ENCODE peak calls at places on chromosome 2, in eight cellular contexts. One of them, this sample, is unnamed.

GRCh38 chr2:236830931-236831330 is 254.8 kb upstream of the COPS8 start:
- DNase-seq in GM13976: no peak
- DNase-seq in NCI-H526: no peak
- DNase-seq in naive thymus-derived CD8-positive, alpha-beta T cell: no peak
- DNase-seq in NCI-H1048: no peak
- DNase-seq in cardiac fibroblast: no peak
- DNase-seq in fibroblast of lung: no peak
- DNase-seq in skeletal muscle cell: no peak
- DNase-seq in this sample: no peak

GRCh38 chr2:157838442-157839161 is 37.5 kb downstream of the ACVR1 start:
- DNase-seq in GM13976: no peak
- DNase-seq in NCI-H526: peak; percentile 14
- DNase-seq in naive thymus-derived CD8-positive, alpha-beta T cell: no peak
- DNase-seq in NCI-H1048: no peak
- DNase-seq in cardiac fibroblast: peak; percentile 78
- DNase-seq in fibroblast of lung: peak; percentile 88
- DNase-seq in skeletal muscle cell: peak; percentile 79
- DNase-seq in this sample: no peak

GRCh38 chr2:29372185-29372584 is 257.0 kb downstream of the CLIP4 start:
- DNase-seq in GM13976: no peak
- DNase-seq in NCI-H526: no peak
- DNase-seq in naive thymus-derived CD8-positive, alpha-beta T cell: no peak
- DNase-seq in NCI-H1048: no peak
- DNase-seq in cardiac fibroblast: peak; percentile 5
- DNase-seq in fibroblast of lung: no peak
- DNase-seq in skeletal muscle cell: no peak
- DNase-seq in this sample: no peak

GRCh38 chr2:30738141-30738911 is 68.9 kb downstream of the CAPN13 start:
- DNase-seq in GM13976: no peak
- DNase-seq in NCI-H526: no peak
- DNase-seq in naive thymus-derived CD8-positive, alpha-beta T cell: no peak
- DNase-seq in NCI-H1048: no peak
- DNase-seq in cardiac fibroblast: no peak
- DNase-seq in fibroblast of lung: no peak
- DNase-seq in skeletal muscle cell: no peak
- DNase-seq in this sample: no peak

GRCh38 chr2:9310390-9310789 is 103.8 kb downstream of the ASAP2 start:
- DNase-seq in GM13976: no peak
- DNase-seq in NCI-H526: no peak
- DNase-seq in naive thymus-derived CD8-positive, alpha-beta T cell: no peak
- DNase-seq in NCI-H1048: no peak
- DNase-seq in cardiac fibroblast: peak; percentile 95
- DNase-seq in fibroblast of lung: peak; percentile 83
- DNase-seq in skeletal muscle cell: peak; percentile 67
- DNase-seq in this sample: peak; percentile 90

GRCh38 chr2:186748354-186748753 is 54.5 kb downstream of the FAM171B start:
- DNase-seq in GM13976: no peak
- DNase-seq in NCI-H526: no peak
- DNase-seq in naive thymus-derived CD8-positive, alpha-beta T cell: no peak
- DNase-seq in NCI-H1048: no peak
- DNase-seq in cardiac fibroblast: no peak
- DNase-seq in fibroblast of lung: no peak
- DNase-seq in skeletal muscle cell: no peak
- DNase-seq in this sample: no peak

GRCh38 chr2:111185496-111186022 is 64.8 kb downstream of the BCL2L11 start:
- DNase-seq in GM13976: no peak
- DNase-seq in NCI-H526: peak; percentile 5
- DNase-seq in naive thymus-derived CD8-positive, alpha-beta T cell: no peak
- DNase-seq in NCI-H1048: no peak
- DNase-seq in cardiac fibroblast: no peak
- DNase-seq in fibroblast of lung: no peak
- DNase-seq in skeletal muscle cell: no peak
- DNase-seq in this sample: no peak

GRCh38 chr2:224918626-224919471 is 123.4 kb downstream of the DOCK10 start:
- DNase-seq in GM13976: no peak
- DNase-seq in NCI-H526: no peak
- DNase-seq in naive thymus-derived CD8-positive, alpha-beta T cell: no peak
- DNase-seq in NCI-H1048: no peak
- DNase-seq in cardiac fibroblast: no peak
- DNase-seq in fibroblast of lung: no peak
- DNase-seq in skeletal muscle cell: no peak
- DNase-seq in this sample: no peak

GRCh38 chr2:3449106-3449505 is 69.6 kb downstream of the TRAPPC12 start:
- DNase-seq in GM13976: no peak
- DNase-seq in NCI-H526: peak; percentile 44
- DNase-seq in naive thymus-derived CD8-positive, alpha-beta T cell: no peak
- DNase-seq in NCI-H1048: peak; percentile 11
- DNase-seq in cardiac fibroblast: no peak
- DNase-seq in fibroblast of lung: peak; percentile 65
- DNase-seq in skeletal muscle cell: no peak
- DNase-seq in this sample: no peak

GRCh38 chr2:234467289-234467688 is 29.6 kb downstream of the ARL4C start:
- DNase-seq in GM13976: no peak
- DNase-seq in NCI-H526: no peak
- DNase-seq in naive thymus-derived CD8-positive, alpha-beta T cell: no peak
- DNase-seq in NCI-H1048: no peak
- DNase-seq in cardiac fibroblast: peak; percentile 85
- DNase-seq in fibroblast of lung: peak; percentile 60
- DNase-seq in skeletal muscle cell: no peak
- DNase-seq in this sample: no peak

GRCh38 chr2:62450716-62451191 is 55.2 kb downstream of the TMEM17 start:
- DNase-seq in GM13976: no peak
- DNase-seq in NCI-H526: no peak
- DNase-seq in naive thymus-derived CD8-positive, alpha-beta T cell: no peak
- DNase-seq in NCI-H1048: no peak
- DNase-seq in cardiac fibroblast: no peak
- DNase-seq in fibroblast of lung: no peak
- DNase-seq in skeletal muscle cell: no peak
- DNase-seq in this sample: no peak

GRCh38 chr2:219002395-219003266 is 9.4 kb upstream of the CRYBA2 start:
- DNase-seq in GM13976: peak; percentile 78
- DNase-seq in NCI-H526: peak; percentile 96
- DNase-seq in naive thymus-derived CD8-positive, alpha-beta T cell: no peak
- DNase-seq in NCI-H1048: no peak
- DNase-seq in cardiac fibroblast: peak; percentile 19
- DNase-seq in fibroblast of lung: peak; percentile 8
- DNase-seq in skeletal muscle cell: no peak
- DNase-seq in this sample: no peak

GRCh38 chr2:49021170-49021743 is 133.1 kb downstream of the FSHR start:
- DNase-seq in GM13976: no peak
- DNase-seq in NCI-H526: no peak
- DNase-seq in naive thymus-derived CD8-positive, alpha-beta T cell: no peak
- DNase-seq in NCI-H1048: no peak
- DNase-seq in cardiac fibroblast: no peak
- DNase-seq in fibroblast of lung: no peak
- DNase-seq in skeletal muscle cell: no peak
- DNase-seq in this sample: no peak

GRCh38 chr2:188485496-188485895 is 193.8 kb downstream of the GULP1 start:
- DNase-seq in GM13976: no peak
- DNase-seq in NCI-H526: no peak
- DNase-seq in naive thymus-derived CD8-positive, alpha-beta T cell: no peak
- DNase-seq in NCI-H1048: no peak
- DNase-seq in cardiac fibroblast: peak; percentile 41
- DNase-seq in fibroblast of lung: no peak
- DNase-seq in skeletal muscle cell: no peak
- DNase-seq in this sample: no peak

GRCh38 chr2:106858810-106859209 is 27.2 kb downstream of the ST6GAL2 start:
- DNase-seq in GM13976: no peak
- DNase-seq in NCI-H526: no peak
- DNase-seq in naive thymus-derived CD8-positive, alpha-beta T cell: no peak
- DNase-seq in NCI-H1048: no peak
- DNase-seq in cardiac fibroblast: no peak
- DNase-seq in fibroblast of lung: no peak
- DNase-seq in skeletal muscle cell: no peak
- DNase-seq in this sample: no peak

GRCh38 chr2:16546128-16546754 is 119.4 kb downstream of the CYRIA start:
- DNase-seq in GM13976: no peak
- DNase-seq in NCI-H526: no peak
- DNase-seq in naive thymus-derived CD8-positive, alpha-beta T cell: no peak
- DNase-seq in NCI-H1048: peak; percentile 8
- DNase-seq in cardiac fibroblast: peak; percentile 56
- DNase-seq in fibroblast of lung: peak; percentile 32
- DNase-seq in skeletal muscle cell: no peak
- DNase-seq in this sample: no peak

GRCh38 chr2:166568409-166568808 is 74.4 kb upstream of the SCN7A start:
- DNase-seq in GM13976: no peak
- DNase-seq in NCI-H526: no peak
- DNase-seq in naive thymus-derived CD8-positive, alpha-beta T cell: no peak
- DNase-seq in NCI-H1048: no peak
- DNase-seq in cardiac fibroblast: no peak
- DNase-seq in fibroblast of lung: no peak
- DNase-seq in skeletal muscle cell: no peak
- DNase-seq in this sample: no peak

GRCh38 chr2:28543316-28544068 is 47.6 kb downstream of the PLB1 start:
- DNase-seq in GM13976: no peak
- DNase-seq in NCI-H526: peak; percentile 2
- DNase-seq in naive thymus-derived CD8-positive, alpha-beta T cell: no peak
- DNase-seq in NCI-H1048: no peak
- DNase-seq in cardiac fibroblast: peak; percentile 62
- DNase-seq in fibroblast of lung: no peak
- DNase-seq in skeletal muscle cell: peak; percentile 49
- DNase-seq in this sample: peak; percentile 70

GRCh38 chr2:125867908-125868307 is 788.0 kb upstream of the GYPC start:
- DNase-seq in GM13976: no peak
- DNase-seq in NCI-H526: no peak
- DNase-seq in naive thymus-derived CD8-positive, alpha-beta T cell: no peak
- DNase-seq in NCI-H1048: no peak
- DNase-seq in cardiac fibroblast: no peak
- DNase-seq in fibroblast of lung: no peak
- DNase-seq in skeletal muscle cell: no peak
- DNase-seq in this sample: no peak

GRCh38 chr2:10225291-10226031 is 77.2 kb upstream of the HPCAL1 start:
- DNase-seq in GM13976: no peak
- DNase-seq in NCI-H526: peak; percentile 18
- DNase-seq in naive thymus-derived CD8-positive, alpha-beta T cell: peak; percentile 37
- DNase-seq in NCI-H1048: no peak
- DNase-seq in cardiac fibroblast: no peak
- DNase-seq in fibroblast of lung: no peak
- DNase-seq in skeletal muscle cell: no peak
- DNase-seq in this sample: peak; percentile 66

GRCh38 chr2:239587311-239587731 is 186.5 kb upstream of the HDAC4 start:
- DNase-seq in GM13976: no peak
- DNase-seq in NCI-H526: no peak
- DNase-seq in naive thymus-derived CD8-positive, alpha-beta T cell: peak; percentile 54
- DNase-seq in NCI-H1048: no peak
- DNase-seq in cardiac fibroblast: no peak
- DNase-seq in fibroblast of lung: no peak
- DNase-seq in skeletal muscle cell: no peak
- DNase-seq in this sample: peak; percentile 73

GRCh38 chr2:197894751-197895274 is 90.4 kb downstream of the PLCL1 start:
- DNase-seq in GM13976: no peak
- DNase-seq in NCI-H526: no peak
- DNase-seq in naive thymus-derived CD8-positive, alpha-beta T cell: no peak
- DNase-seq in NCI-H1048: no peak
- DNase-seq in cardiac fibroblast: no peak
- DNase-seq in fibroblast of lung: no peak
- DNase-seq in skeletal muscle cell: no peak
- DNase-seq in this sample: no peak

GRCh38 chr2:17521621-17522020 is 3.4 kb upstream of the RAD51AP2 start:
- DNase-seq in GM13976: no peak
- DNase-seq in NCI-H526: no peak
- DNase-seq in naive thymus-derived CD8-positive, alpha-beta T cell: no peak
- DNase-seq in NCI-H1048: no peak
- DNase-seq in cardiac fibroblast: no peak
- DNase-seq in fibroblast of lung: no peak
- DNase-seq in skeletal muscle cell: no peak
- DNase-seq in this sample: no peak

GRCh38 chr2:224147174-224147573 is 108.1 kb upstream of the SERPINE2 start:
- DNase-seq in GM13976: no peak
- DNase-seq in NCI-H526: no peak
- DNase-seq in naive thymus-derived CD8-positive, alpha-beta T cell: no peak
- DNase-seq in NCI-H1048: no peak
- DNase-seq in cardiac fibroblast: peak; percentile 73
- DNase-seq in fibroblast of lung: no peak
- DNase-seq in skeletal muscle cell: no peak
- DNase-seq in this sample: no peak

GRCh38 chr2:30332791-30333453 is 101.6 kb downstream of the LBH start:
- DNase-seq in GM13976: peak; percentile 68
- DNase-seq in NCI-H526: no peak
- DNase-seq in naive thymus-derived CD8-positive, alpha-beta T cell: no peak
- DNase-seq in NCI-H1048: no peak
- DNase-seq in cardiac fibroblast: no peak
- DNase-seq in fibroblast of lung: no peak
- DNase-seq in skeletal muscle cell: no peak
- DNase-seq in this sample: no peak

GRCh38 chr2:187875836-187876235 is 321.6 kb upstream of the TFPI start:
- DNase-seq in GM13976: no peak
- DNase-seq in NCI-H526: no peak
- DNase-seq in naive thymus-derived CD8-positive, alpha-beta T cell: no peak
- DNase-seq in NCI-H1048: no peak
- DNase-seq in cardiac fibroblast: no peak
- DNase-seq in fibroblast of lung: peak; percentile 69
- DNase-seq in skeletal muscle cell: no peak
- DNase-seq in this sample: no peak

GRCh38 chr2:206051912-206052311 is 34.1 kb downstream of the INO80D start:
- DNase-seq in GM13976: no peak
- DNase-seq in NCI-H526: no peak
- DNase-seq in naive thymus-derived CD8-positive, alpha-beta T cell: no peak
- DNase-seq in NCI-H1048: no peak
- DNase-seq in cardiac fibroblast: no peak
- DNase-seq in fibroblast of lung: no peak
- DNase-seq in skeletal muscle cell: no peak
- DNase-seq in this sample: no peak

GRCh38 chr2:58046335-58046584 is 346 bp upstream of the VRK2 start:
- DNase-seq in GM13976: no peak
- DNase-seq in NCI-H526: no peak
- DNase-seq in naive thymus-derived CD8-positive, alpha-beta T cell: no peak
- DNase-seq in NCI-H1048: no peak
- DNase-seq in cardiac fibroblast: no peak
- DNase-seq in fibroblast of lung: no peak
- DNase-seq in skeletal muscle cell: no peak
- DNase-seq in this sample: no peak

GRCh38 chr2:62216616-62217015 is 20.7 kb downstream of the B3GNT2 start:
- DNase-seq in GM13976: no peak
- DNase-seq in NCI-H526: no peak
- DNase-seq in naive thymus-derived CD8-positive, alpha-beta T cell: no peak
- DNase-seq in NCI-H1048: no peak
- DNase-seq in cardiac fibroblast: peak; percentile 97
- DNase-seq in fibroblast of lung: peak; percentile 90
- DNase-seq in skeletal muscle cell: peak; percentile 91
- DNase-seq in this sample: no peak

GRCh38 chr2:198054299-198054698 is 249.9 kb downstream of the PLCL1 start:
- DNase-seq in GM13976: peak; percentile 35
- DNase-seq in NCI-H526: peak; percentile 24
- DNase-seq in naive thymus-derived CD8-positive, alpha-beta T cell: no peak
- DNase-seq in NCI-H1048: no peak
- DNase-seq in cardiac fibroblast: peak; percentile 58
- DNase-seq in fibroblast of lung: peak; percentile 52
- DNase-seq in skeletal muscle cell: peak; percentile 14
- DNase-seq in this sample: no peak

GRCh38 chr2:128538401-128538800 is 219.7 kb upstream of the HS6ST1 start:
- DNase-seq in GM13976: no peak
- DNase-seq in NCI-H526: no peak
- DNase-seq in naive thymus-derived CD8-positive, alpha-beta T cell: no peak
- DNase-seq in NCI-H1048: no peak
- DNase-seq in cardiac fibroblast: no peak
- DNase-seq in fibroblast of lung: peak; percentile 18
- DNase-seq in skeletal muscle cell: no peak
- DNase-seq in this sample: no peak

GRCh38 chr2:186135697-186136096 is 350.4 kb upstream of the ZC3H15 start:
- DNase-seq in GM13976: no peak
- DNase-seq in NCI-H526: no peak
- DNase-seq in naive thymus-derived CD8-positive, alpha-beta T cell: no peak
- DNase-seq in NCI-H1048: no peak
- DNase-seq in cardiac fibroblast: peak; percentile 27
- DNase-seq in fibroblast of lung: no peak
- DNase-seq in skeletal muscle cell: peak; percentile 31
- DNase-seq in this sample: no peak

GRCh38 chr2:240347373-240347940 is 88.0 kb upstream of the GPC1 start:
- DNase-seq in GM13976: no peak
- DNase-seq in NCI-H526: no peak
- DNase-seq in naive thymus-derived CD8-positive, alpha-beta T cell: no peak
- DNase-seq in NCI-H1048: no peak
- DNase-seq in cardiac fibroblast: no peak
- DNase-seq in fibroblast of lung: no peak
- DNase-seq in skeletal muscle cell: no peak
- DNase-seq in this sample: peak; percentile 70

GRCh38 chr2:150296795-150297546 is 190.5 kb downstream of the RND3 start:
- DNase-seq in GM13976: no peak
- DNase-seq in NCI-H526: no peak
- DNase-seq in naive thymus-derived CD8-positive, alpha-beta T cell: no peak
- DNase-seq in NCI-H1048: no peak
- DNase-seq in cardiac fibroblast: peak; percentile 88
- DNase-seq in fibroblast of lung: peak; percentile 62
- DNase-seq in skeletal muscle cell: peak; percentile 53
- DNase-seq in this sample: no peak

This sample was measured in posterior vena cava.